ENCODE peak calls at places on chromosome 15, in four cellular contexts. W is vagina; Q is HFF-Myc; Z is CD4-positive, alpha-beta T cell. L is an unnamed sample.

GRCh38 chr15:73965730-73966103 is 26.4 kb downstream of the STOML1 start:
- DNase-seq in Z (no peak), W (no peak), Q (no peak), L (no peak)

GRCh38 chr15:57503911-57504598 is 87.6 kb upstream of the MYZAP start:
- DNase-seq in W (no peak), Q (no peak), Z (no peak), L (no peak)

GRCh38 chr15:44593042-44593736 is 56.2 kb downstream of the EIF3J start:
- DNase-seq in Q (no peak), Z (no peak), W (no peak), L (no peak)

GRCh38 chr15:96497951-96498350 is 167.5 kb downstream of the NR2F2 start:
- DNase-seq in W (no peak), Q (no peak), Z (no peak), L (no peak)

GRCh38 chr15:56242576-56243116 is 1.0 kb downstream of the RFX7 start:
- DNase-seq in Z (no peak), W (no peak), Q (no peak), L (no peak)

GRCh38 chr15:48494646-48495045 is 150.9 kb downstream of the FBN1 start:
- DNase-seq in Q (no peak), Z (no peak), W (no peak), L (no peak)

GRCh38 chr15:73678498-73678897 is 5.7 kb upstream of the CD276 start:
- DNase-seq in Z (no peak), Q (no peak), W (no peak), L (no peak)

GRCh38 chr15:73375755-73376305 is 7.1 kb upstream of the HCN4 start:
- DNase-seq in Q (peak; percentile 10), Z (no peak), W (no peak), L (no peak)

GRCh38 chr15:75348034-75348562 is 1.3 kb downstream of the NEIL1 start:
- DNase-seq in Q (no peak), W (no peak), Z (no peak), L (no peak)

GRCh38 chr15:57323806-57324589 is 52.3 kb upstream of the CGNL1 start:
- DNase-seq in Z (no peak), Q (peak; percentile 45), W (no peak), L (no peak)

GRCh38 chr15:72353266-72353665 is 22.5 kb downstream of the HEXA start:
- DNase-seq in Q (no peak), Z (no peak), W (no peak), L (no peak)

GRCh38 chr15:77907824-77908751 is 169.4 kb downstream of the TBC1D2B start:
- DNase-seq in W (peak; percentile 93), Z (peak; percentile 35), Q (no peak), L (no peak)

GRCh38 chr15:67690936-67691335 is 134.4 kb upstream of the SKOR1 start:
- DNase-seq in Z (no peak), Q (no peak), W (no peak), L (no peak)

GRCh38 chr15:83694030-83694429 is 40.1 kb downstream of the ADAMTSL3 start:
- DNase-seq in W (no peak), Q (no peak), Z (no peak), L (no peak)

GRCh38 chr15:22958487-22959280 is 21.5 kb downstream of the CYFIP1 start:
- DNase-seq in Q (no peak), Z (no peak), W (no peak), L (no peak)

GRCh38 chr15:76340198-76340801 is 3.7 kb downstream of the ISL2 start:
- DNase-seq in Q (no peak), W (no peak), Z (no peak), L (no peak)

GRCh38 chr15:24966364-24967103 is 11.7 kb downstream of the SNRPN start:
- DNase-seq in Q (no peak), Z (no peak), W (no peak), L (no peak)

GRCh38 chr15:45409596-45409995 is 31.3 kb upstream of the GATM start:
- DNase-seq in W (no peak), Q (no peak), Z (no peak), L (no peak)

GRCh38 chr15:39745415-39745814 is 37.2 kb downstream of the FSIP1 start:
- DNase-seq in Z (no peak), Q (no peak), W (no peak), L (no peak)

GRCh38 chr15:67736810-67737209 is 88.5 kb upstream of the SKOR1 start:
- DNase-seq in W (no peak), Q (no peak), Z (no peak), L (no peak)

GRCh38 chr15:83206971-83207621 is 527 bp downstream of the HDGFL3 start:
- DNase-seq in W (no peak), Q (no peak), Z (no peak), L (no peak)

GRCh38 chr15:48250640-48251076 is 44.6 kb downstream of the SLC12A1 start:
- DNase-seq in W (no peak), Z (no peak), Q (peak; percentile 65), L (no peak)

GRCh38 chr15:42591238-42591936 is 16.0 kb downstream of the STARD9 start:
- DNase-seq in Z (no peak), Q (no peak), W (no peak), L (no peak)

GRCh38 chr15:63135804-63136203 is 14.1 kb downstream of the LACTB start:
- DNase-seq in Z (no peak), Q (no peak), W (no peak), L (no peak)

GRCh38 chr15:73631915-73632669 is 1.1 kb downstream of the NPTN start:
- DNase-seq in W (no peak), Z (no peak), Q (no peak), L (no peak)

GRCh38 chr15:74976159-74976558 is 19.2 kb upstream of the SCAMP5 start:
- DNase-seq in Q (no peak), W (no peak), Z (no peak), L (no peak)

GRCh38 chr15:42576040-42576594 is 711 bp downstream of the STARD9 start:
- DNase-seq in Z (no peak), W (no peak), Q (no peak), L (no peak)

GRCh38 chr15:86629957-86630356 is 550.3 kb downstream of the AGBL1 start:
- DNase-seq in Q (no peak), Z (no peak), W (no peak), L (no peak)

GRCh38 chr15:49876401-49877038 is 242.5 kb downstream of the ATP8B4 start:
- DNase-seq in Q (no peak), Z (no peak), W (no peak), L (no peak)
- TF ChIP-seq CTCF in Q (peak; percentile 27), Z (no peak), W (peak; percentile 25), L (no peak)

DNA sequence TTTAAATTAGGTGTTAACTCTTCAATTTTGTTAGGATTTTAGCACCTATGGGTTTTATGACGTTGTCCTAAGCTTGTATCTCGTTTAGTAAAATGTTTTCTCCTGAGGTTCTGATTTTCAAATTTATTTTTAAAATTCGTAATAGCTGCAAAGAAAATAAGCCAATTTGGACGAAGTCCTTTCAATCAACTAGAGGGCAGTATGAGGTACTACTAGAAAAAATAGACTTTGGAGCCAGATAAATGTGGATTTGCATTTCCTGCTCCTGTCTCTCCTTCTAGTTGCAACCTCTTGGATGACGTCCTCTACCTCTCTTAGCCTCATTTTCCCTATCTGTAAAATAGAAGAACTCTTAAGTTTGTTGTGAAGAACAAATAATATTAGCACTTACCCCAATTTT is 81.1 kb downstream of the SLTM start:
- DNase-seq in Z (no peak), Q (no peak), W (no peak), L (no peak)
- TF ChIP-seq CTCF in Z (no peak), Q (no peak), W (no peak), L (no peak)

DNA sequence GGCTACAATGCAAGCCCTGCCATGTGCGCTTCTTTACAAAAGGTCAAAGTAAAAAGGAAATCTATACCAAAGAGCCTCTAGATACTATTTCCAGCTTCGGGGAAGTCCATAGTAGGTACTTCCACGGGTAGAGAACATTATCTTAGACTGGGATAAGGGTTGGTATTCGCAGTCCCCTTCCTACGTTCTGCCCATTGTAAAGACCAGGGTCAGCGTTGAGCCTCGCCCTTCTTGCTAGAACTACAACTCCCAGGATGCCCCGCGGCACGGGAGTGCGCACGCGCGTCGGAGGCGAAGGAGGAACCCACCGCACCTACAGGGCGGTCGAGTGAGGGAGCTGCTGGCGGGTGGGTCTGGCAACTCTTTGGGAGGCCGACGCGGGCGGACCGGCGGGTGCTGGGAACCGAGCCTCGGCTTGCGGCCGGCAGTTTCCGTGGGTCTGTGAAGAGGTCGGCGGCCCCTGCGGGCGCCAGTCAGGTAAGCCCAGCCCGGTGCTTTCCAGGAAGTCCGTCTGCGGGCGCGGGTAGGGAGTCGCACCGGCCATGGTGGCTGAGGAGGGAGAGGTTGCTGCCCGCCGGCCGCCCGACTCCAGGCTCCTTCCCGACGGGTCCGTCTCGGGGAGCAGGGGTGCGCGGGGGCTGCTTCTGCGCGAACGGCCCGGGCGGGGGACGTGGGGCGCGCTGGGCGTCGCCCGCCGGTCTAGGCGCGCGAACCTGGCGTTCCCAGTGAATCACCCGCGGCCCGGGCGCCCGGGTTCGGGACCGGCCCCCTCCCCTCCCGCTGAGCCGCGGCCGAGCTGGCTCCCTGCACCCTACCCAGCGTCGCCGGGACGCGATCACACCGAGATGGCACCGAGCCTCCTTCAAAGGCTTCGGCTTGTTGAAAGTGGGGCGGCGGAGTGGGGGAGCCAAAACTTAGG is at the start of gene TMOD3:
- DNase-seq in Z (peak; percentile 86), W (no peak), Q (no peak), L (peak; percentile 95)
- TF ChIP-seq CTCF in Z (no peak), W (no peak), Q (no peak), L (no peak)

DNA sequence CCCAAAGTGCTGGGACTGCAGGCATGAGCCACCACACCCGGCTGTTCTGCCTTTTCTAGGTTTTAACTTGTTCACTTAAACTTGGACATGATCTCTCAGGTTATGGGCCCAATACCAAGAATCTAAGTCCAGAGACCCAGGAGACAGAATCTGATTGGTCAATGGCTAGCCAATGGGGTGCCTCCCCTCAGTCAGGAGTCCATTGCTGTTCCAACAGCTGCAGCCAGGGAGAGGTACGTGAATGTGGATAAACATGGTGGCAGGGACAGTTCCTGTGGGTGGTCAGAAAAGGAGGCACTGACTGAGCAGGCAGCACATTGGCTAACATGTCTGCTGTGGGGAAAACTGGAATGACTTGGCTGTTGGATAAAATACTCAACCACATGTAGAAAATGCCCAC is 140.3 kb downstream of the RPLP1 start:
- DNase-seq in Z (no peak), Q (no peak), W (no peak), L (no peak)
- TF ChIP-seq CTCF in Z (no peak), Q (no peak), W (no peak), L (no peak)

DNA sequence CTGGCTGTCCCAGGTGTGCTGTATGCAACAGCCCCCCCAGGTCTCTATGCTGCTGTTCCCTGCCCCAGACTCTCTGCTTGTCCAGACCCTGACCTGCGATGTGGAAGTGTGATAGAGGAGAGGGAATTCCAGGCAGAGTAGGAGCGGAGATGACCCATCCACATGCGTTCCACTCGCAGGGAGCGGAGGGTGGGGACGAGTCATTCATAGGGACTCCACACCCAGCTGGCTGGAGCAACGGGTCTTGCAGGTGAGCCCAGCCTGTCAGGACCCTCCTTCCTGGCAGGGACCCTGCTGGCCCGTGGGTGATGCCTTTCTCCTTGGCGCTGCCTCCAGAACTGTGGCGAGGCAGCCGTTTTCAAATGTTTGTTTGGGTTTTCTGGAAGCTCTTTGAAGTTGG is 58.8 kb downstream of the CEMIP start:
- DNase-seq in Z (no peak), Q (no peak), W (no peak), L (no peak)
- TF ChIP-seq CTCF in Z (no peak), Q (no peak), W (no peak), L (no peak)

GRCh38 chr15:60215225-60215963 is 182.4 kb downstream of the ANXA2 start:
- DNase-seq in W (no peak), Z (no peak), Q (no peak), L (no peak)
- TF ChIP-seq CTCF in W (no peak), Z (no peak), Q (no peak), L (no peak)

L was measured in omental fat pad.